ENCODE peak calls at places on chromosomes 11 and 22, in eight cellular contexts. O is uterus; X is activated CD4-positive, alpha-beta T cell treated with anti-CD3 and anti-CD28 coated beads for 24 hours; P is T-helper 9 cell; R is EL; M is BE2C; T is activated naive CD8-positive, alpha-beta T cell treated with anti-CD3 and anti-CD28 coated beads, Interleukin-2, amount 50 U/mL, for 24 hours; Z is caudate nucleus. S is an unnamed sample.

GRCh38 chr22:43945632-43946390 is 9.4 kb upstream of the SAMM50 start:
- DNase-seq in O (no peak), X (peak), P (peak), R (peak), M (peak), T (peak), Z (no peak), S (peak)

GRCh38 chr11:100687032-100687629 is at the start of gene ARHGAP42:
- DNase-seq in O (peak), X (peak), P (no peak), R (peak), M (peak), T (peak), Z (peak), S (peak)

GRCh38 chr22:46353483-46354105 is 18.1 kb downstream of the TRMU start:
- DNase-seq in O (no peak), X (no peak), P (no peak), R (no peak), M (no peak), T (no peak), Z (no peak), S (no peak)

GRCh38 chr11:64074239-64074638 is 38.5 kb downstream of the FLRT1 start:
- DNase-seq in O (no peak), X (no peak), P (no peak), R (no peak), M (no peak), T (no peak), Z (peak), S (no peak)

GRCh38 chr11:59756845-59757244 is 1.7 kb downstream of the STX3 start:
- DNase-seq in O (peak), X (no peak), P (no peak), R (peak), M (no peak), T (no peak), Z (no peak), S (no peak)

GRCh38 chr11:8814923-8815240 is 96.1 kb upstream of the AKIP1 start:
- DNase-seq in O (no peak), X (no peak), P (no peak), R (peak), M (no peak), T (no peak), Z (no peak), S (no peak)

GRCh38 chr11:58923300-58923788 is 15.9 kb upstream of the GLYATL1 start:
- DNase-seq in O (no peak), X (no peak), P (no peak), R (peak), M (no peak), T (peak), Z (peak), S (peak)

GRCh38 chr11:92917927-92918326 is 51.5 kb upstream of the MTNR1B start:
- DNase-seq in O (no peak), X (no peak), P (no peak), R (no peak), M (no peak), T (no peak), Z (no peak), S (no peak)

GRCh38 chr11:76243648-76244285 is 37.5 kb upstream of the WNT11 start:
- DNase-seq in O (no peak), X (no peak), P (no peak), R (no peak), M (no peak), T (no peak), Z (no peak), S (no peak)

GRCh38 chr11:103525069-103525468 is 415.8 kb downstream of the DYNC2H1 start:
- DNase-seq in O (no peak), X (no peak), P (no peak), R (peak), M (no peak), T (no peak), Z (no peak), S (no peak)

GRCh38 chr11:36469881-36470802 is 39.9 kb downstream of the TRAF6 start:
- DNase-seq in O (no peak), X (no peak), P (no peak), R (peak), M (no peak), T (no peak), Z (no peak), S (no peak)

GRCh38 chr11:17386331-17387084 is 2.0 kb downstream of the KCNJ11 start:
- DNase-seq in O (no peak), X (peak), P (no peak), R (peak), M (peak), T (peak), Z (peak), S (peak)

GRCh38 chr11:69326622-69327219 is 32.8 kb downstream of the MYEOV start:
- DNase-seq in O (no peak), X (no peak), P (no peak), R (no peak), M (no peak), T (no peak), Z (no peak), S (no peak)

GRCh38 chr11:113137735-113138529 is 176.5 kb upstream of the TTC12 start:
- DNase-seq in O (no peak), X (no peak), P (no peak), R (no peak), M (peak), T (no peak), Z (no peak), S (peak)

GRCh38 chr11:7167976-7168740 is 79.4 kb downstream of the RBMXL2 start:
- DNase-seq in O (no peak), X (no peak), P (no peak), R (no peak), M (no peak), T (no peak), Z (no peak), S (no peak)

GRCh38 chr11:120667281-120667680 is 155.7 kb downstream of the GRIK4 start:
- DNase-seq in O (peak), X (no peak), P (no peak), R (peak), M (peak), T (no peak), Z (no peak), S (no peak)

GRCh38 chr11:120122921-120123683 is 14.8 kb downstream of the TRIM29 start:
- DNase-seq in O (no peak), X (no peak), P (no peak), R (no peak), M (no peak), T (no peak), Z (no peak), S (no peak)

GRCh38 chr11:64629796-64630562 is 39.0 kb downstream of the SLC22A12 start:
- DNase-seq in O (peak), X (no peak), P (no peak), R (no peak), M (peak), T (no peak), Z (no peak), S (no peak)

GRCh38 chr11:96051820-96052219 is 127.9 kb upstream of the MTMR2 start:
- DNase-seq in O (no peak), X (no peak), P (no peak), R (no peak), M (no peak), T (no peak), Z (no peak), S (no peak)

GRCh38 chr11:96827164-96827563 is 437.4 kb downstream of the JRKL start:
- DNase-seq in O (no peak), X (no peak), P (no peak), R (no peak), M (peak), T (no peak), Z (no peak), S (peak)

GRCh38 chr11:44825058-44825795 is 98.5 kb downstream of the TSPAN18 start:
- DNase-seq in O (no peak), X (no peak), P (no peak), R (no peak), M (no peak), T (no peak), Z (no peak), S (no peak)

GRCh38 chr11:47149781-47150180 is 26.9 kb downstream of the ARFGAP2 start:
- DNase-seq in O (no peak), X (no peak), P (no peak), R (no peak), M (no peak), T (no peak), Z (no peak), S (no peak)

GRCh38 chr11:32448232-32448631 is 12.9 kb upstream of the WT1 start:
- DNase-seq in O (no peak), X (no peak), P (no peak), R (peak), M (peak), T (no peak), Z (no peak), S (peak)

GRCh38 chr11:86047275-86047991 is 21.5 kb downstream of the PICALM start:
- DNase-seq in O (no peak), X (no peak), P (no peak), R (peak), M (no peak), T (no peak), Z (no peak), S (no peak)

GRCh38 chr11:101436511-101437142 is 147.2 kb downstream of the TRPC6 start:
- DNase-seq in O (peak), X (no peak), P (no peak), R (peak), M (peak), T (peak), Z (no peak), S (peak)

GRCh38 chr11:47361419-47361818 is 8.9 kb upstream of the MYBPC3 start:
- DNase-seq in O (no peak), X (no peak), P (no peak), R (no peak), M (no peak), T (no peak), Z (no peak), S (no peak)

GRCh38 chr11:112396092-112396491 is 135.4 kb upstream of the PLET1 start:
- DNase-seq in O (no peak), X (no peak), P (no peak), R (no peak), M (no peak), T (no peak), Z (no peak), S (no peak)

GRCh38 chr22:35930933-35931332 is 97.7 kb downstream of the RBFOX2 start:
- DNase-seq in O (no peak), X (no peak), P (no peak), R (peak), M (peak), T (no peak), Z (no peak), S (peak)